ENCODE peak calls at places on chromosomes 4 and X, in four cellular contexts. X is GM12878, T is K562, F is HepG2. W is an unnamed sample.

GRCh38 chrX:10190367-10190766 is 33.6 kb downstream of the CLCN4 start:
- DNase-seq in X (no peak), T (peak), F (peak), W (peak)

GRCh38 chr4:71609159-71609558 is 174.7 kb downstream of the GC start:
- DNase-seq in X (no peak), T (no peak), F (no peak), W (no peak)

GRCh38 chrX:111007238-111007637 is 88.8 kb upstream of the PAK3 start:
- DNase-seq in X (no peak), T (no peak), F (no peak), W (no peak)

GRCh38 chr4:77845929-77846328 is 16.7 kb upstream of the MRPL1 start:
- DNase-seq in X (no peak), T (no peak), F (no peak), W (no peak)

GRCh38 chrX:40936827-40937226 is 148.4 kb upstream of the USP9X start:
- DNase-seq in X (no peak), T (no peak), F (no peak), W (no peak)

GRCh38 chr4:8267077-8267476 is 2.5 kb upstream of the HTRA3 start:
- DNase-seq in X (no peak), T (peak), F (peak), W (peak)

GRCh38 chr4:187687701-187688100 is 307.9 kb upstream of the ZFP42 start:
- DNase-seq in X (no peak), T (no peak), F (no peak), W (no peak)

GRCh38 chrX:85836868-85837267 is 210.5 kb downstream of the CHM start:
- DNase-seq in X (no peak), T (no peak), F (no peak), W (no peak)

GRCh38 chr4:1086011-1086410 is 27.4 kb downstream of the RNF212 start:
- DNase-seq in X (no peak), T (no peak), F (no peak), W (no peak)

DNA sequence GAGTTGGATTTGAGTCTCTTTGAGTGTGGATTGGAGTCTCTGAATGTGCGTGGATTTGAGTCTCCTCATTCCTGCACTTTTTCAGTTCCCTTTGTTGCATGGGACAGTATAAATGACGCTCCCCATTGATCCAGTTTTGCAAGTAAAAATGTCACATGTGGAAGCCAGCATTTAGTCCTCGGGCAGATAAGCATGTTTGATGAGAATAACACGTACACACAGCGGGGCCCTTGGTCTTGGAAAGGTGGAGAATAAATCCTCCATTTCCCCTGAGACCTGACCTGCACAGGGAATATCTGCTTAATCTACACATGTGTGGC is 8.1 kb downstream of the P2RY8 start:
- DNase-seq in X (no peak), T (no peak), F (no peak), W (no peak)
- TF ChIP-seq SP1 in X (no peak), T (no peak), F (no peak), W (no peak)

DNA sequence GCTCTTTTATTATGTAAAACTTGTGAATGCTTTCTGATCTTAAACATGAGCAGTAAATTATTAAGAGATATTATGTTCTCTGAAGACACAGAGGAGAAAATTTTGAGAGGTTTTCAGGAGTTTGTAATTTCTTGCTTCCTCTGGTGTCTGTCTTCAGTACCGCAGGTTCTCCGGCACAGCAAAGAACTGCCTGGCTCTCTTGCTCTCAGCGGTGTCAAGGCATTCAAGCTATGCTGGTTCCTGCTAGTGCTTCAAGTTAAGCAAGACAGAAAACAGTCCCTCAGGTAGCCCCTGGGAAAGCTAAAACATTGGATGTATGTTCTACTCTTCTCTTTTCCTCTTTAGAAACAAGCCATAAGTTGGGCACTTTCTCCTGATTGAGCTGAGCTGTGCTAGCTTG is 120.2 kb upstream of the CENPE start:
- DNase-seq in X (no peak), T (no peak), F (no peak), W (no peak)
- TF ChIP-seq FOXK2 in X (no peak), T (no peak), F (no peak), W (no peak)

DNA sequence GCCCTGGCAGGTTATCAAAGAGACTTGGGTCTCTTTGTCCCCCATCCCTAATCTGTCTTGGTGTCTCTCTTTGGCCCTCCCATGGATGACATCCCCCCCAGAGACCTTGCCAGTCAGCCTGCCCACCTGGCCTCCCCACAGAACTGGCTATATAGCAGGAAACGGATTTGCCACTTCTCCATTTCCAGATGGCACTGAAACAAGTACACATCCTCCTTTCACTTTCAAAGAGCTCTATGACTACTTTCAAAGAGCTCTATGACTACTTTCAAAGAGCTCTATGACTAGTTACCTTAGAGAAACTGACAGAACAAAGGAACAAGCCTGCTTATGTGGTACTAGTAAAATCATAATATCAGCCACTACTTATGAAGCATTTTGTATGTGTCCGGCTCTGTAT is 175.3 kb downstream of the MAML3 start:
- DNase-seq in X (peak), T (no peak), F (no peak), W (no peak)
- TF ChIP-seq SP1 in X (no peak), T (no peak), F (no peak), W (no peak)

GRCh38 chrX:45134775-45135174 is 65.9 kb downstream of the DIPK2B start:
- DNase-seq in X (no peak), T (no peak), F (peak), W (no peak)

GRCh38 chrX:45135616-45136015 is 65.1 kb downstream of the DIPK2B start:
- DNase-seq in X (no peak), T (no peak), F (no peak), W (no peak)

GRCh38 chrX:45142185-45142584 is 58.5 kb downstream of the DIPK2B start:
- DNase-seq in X (no peak), T (no peak), F (no peak), W (no peak)

GRCh38 chrX:45140812-45141211 is 59.9 kb downstream of the DIPK2B start:
- DNase-seq in X (no peak), T (no peak), F (no peak), W (no peak)

GRCh38 chrX:45138525-45138924 is 62.2 kb downstream of the DIPK2B start:
- DNase-seq in X (no peak), T (no peak), F (no peak), W (no peak)
- TF ChIP-seq FOXK2 in X (no peak), T (no peak), F (no peak), W (no peak)

W was measured in HEK293T.